ENCODE peak calls at places on chromosomes 3 and 15, in seven cellular contexts. One of them, this sample, is unnamed.

GRCh38 chr15:77869021-77869895 is 208.3 kb downstream of the TBC1D2B start:
- DNase-seq in brain microvascular endothelial cell: no peak
- DNase-seq in NAMALWA: no peak
- DNase-seq in aorta: peak
- DNase-seq in stimulated activated CD4-positive, alpha-beta T cell treated with anti-CD3 and anti-CD28 coated beads, Interleukin-1b, Interleukin-23, amount 100 ng/mL, for 1 hour: no peak
- DNase-seq in kidney tubule cell: no peak
- DNase-seq in KG1: no peak
- DNase-seq in this sample: no peak

GRCh38 chr15:50260969-50261496 is 4.5 kb downstream of the HDC start:
- DNase-seq in brain microvascular endothelial cell: no peak
- DNase-seq in NAMALWA: no peak
- DNase-seq in aorta: no peak
- DNase-seq in stimulated activated CD4-positive, alpha-beta T cell treated with anti-CD3 and anti-CD28 coated beads, Interleukin-1b, Interleukin-23, amount 100 ng/mL, for 1 hour: no peak
- DNase-seq in kidney tubule cell: no peak
- DNase-seq in KG1: peak
- DNase-seq in this sample: peak

GRCh38 chr3:127769284-127770081 is 52.8 kb downstream of the MGLL start:
- DNase-seq in brain microvascular endothelial cell: no peak
- DNase-seq in NAMALWA: no peak
- DNase-seq in aorta: peak
- DNase-seq in stimulated activated CD4-positive, alpha-beta T cell treated with anti-CD3 and anti-CD28 coated beads, Interleukin-1b, Interleukin-23, amount 100 ng/mL, for 1 hour: no peak
- DNase-seq in kidney tubule cell: no peak
- DNase-seq in KG1: no peak
- DNase-seq in this sample: no peak

GRCh38 chr3:15982667-15983145 is 184.9 kb upstream of the ANKRD28 start:
- DNase-seq in brain microvascular endothelial cell: peak
- DNase-seq in NAMALWA: no peak
- DNase-seq in aorta: no peak
- DNase-seq in stimulated activated CD4-positive, alpha-beta T cell treated with anti-CD3 and anti-CD28 coated beads, Interleukin-1b, Interleukin-23, amount 100 ng/mL, for 1 hour: no peak
- DNase-seq in kidney tubule cell: peak
- DNase-seq in KG1: no peak
- DNase-seq in this sample: no peak

GRCh38 chr3:11991751-11992150 is 12.4 kb upstream of the SYN2 start:
- DNase-seq in brain microvascular endothelial cell: no peak
- DNase-seq in NAMALWA: no peak
- DNase-seq in aorta: no peak
- DNase-seq in stimulated activated CD4-positive, alpha-beta T cell treated with anti-CD3 and anti-CD28 coated beads, Interleukin-1b, Interleukin-23, amount 100 ng/mL, for 1 hour: no peak
- DNase-seq in kidney tubule cell: no peak
- DNase-seq in KG1: no peak
- DNase-seq in this sample: no peak

GRCh38 chr3:36546196-36546595 is 165.9 kb downstream of the STAC start:
- DNase-seq in brain microvascular endothelial cell: peak
- DNase-seq in NAMALWA: no peak
- DNase-seq in aorta: no peak
- DNase-seq in stimulated activated CD4-positive, alpha-beta T cell treated with anti-CD3 and anti-CD28 coated beads, Interleukin-1b, Interleukin-23, amount 100 ng/mL, for 1 hour: no peak
- DNase-seq in kidney tubule cell: no peak
- DNase-seq in KG1: no peak
- DNase-seq in this sample: no peak

GRCh38 chr15:83207622-83208356 is at the start of gene HDGFL3:
- DNase-seq in brain microvascular endothelial cell: peak
- DNase-seq in NAMALWA: peak
- DNase-seq in aorta: peak
- DNase-seq in stimulated activated CD4-positive, alpha-beta T cell treated with anti-CD3 and anti-CD28 coated beads, Interleukin-1b, Interleukin-23, amount 100 ng/mL, for 1 hour: no peak
- DNase-seq in kidney tubule cell: peak
- DNase-seq in KG1: no peak
- DNase-seq in this sample: no peak

GRCh38 chr3:80238606-80239005 is 470.8 kb upstream of the ROBO1 start:
- DNase-seq in brain microvascular endothelial cell: no peak
- DNase-seq in NAMALWA: no peak
- DNase-seq in aorta: no peak
- DNase-seq in stimulated activated CD4-positive, alpha-beta T cell treated with anti-CD3 and anti-CD28 coated beads, Interleukin-1b, Interleukin-23, amount 100 ng/mL, for 1 hour: no peak
- DNase-seq in kidney tubule cell: no peak
- DNase-seq in KG1: no peak
- DNase-seq in this sample: no peak

GRCh38 chr3:120555661-120556509 is 40.3 kb upstream of the NDUFB4 start:
- DNase-seq in brain microvascular endothelial cell: no peak
- DNase-seq in NAMALWA: no peak
- DNase-seq in aorta: peak
- DNase-seq in stimulated activated CD4-positive, alpha-beta T cell treated with anti-CD3 and anti-CD28 coated beads, Interleukin-1b, Interleukin-23, amount 100 ng/mL, for 1 hour: no peak
- DNase-seq in kidney tubule cell: no peak
- DNase-seq in KG1: no peak
- DNase-seq in this sample: no peak

GRCh38 chr3:111332488-111333095 is 209.4 kb upstream of the CD96 start:
- DNase-seq in brain microvascular endothelial cell: no peak
- DNase-seq in NAMALWA: no peak
- DNase-seq in aorta: no peak
- DNase-seq in stimulated activated CD4-positive, alpha-beta T cell treated with anti-CD3 and anti-CD28 coated beads, Interleukin-1b, Interleukin-23, amount 100 ng/mL, for 1 hour: no peak
- DNase-seq in kidney tubule cell: no peak
- DNase-seq in KG1: no peak
- DNase-seq in this sample: no peak

GRCh38 chr3:10248984-10249748 is 907 bp downstream of the TATDN2 start:
- DNase-seq in brain microvascular endothelial cell: peak
- DNase-seq in NAMALWA: peak
- DNase-seq in aorta: peak
- DNase-seq in stimulated activated CD4-positive, alpha-beta T cell treated with anti-CD3 and anti-CD28 coated beads, Interleukin-1b, Interleukin-23, amount 100 ng/mL, for 1 hour: no peak
- DNase-seq in kidney tubule cell: peak
- DNase-seq in KG1: no peak
- DNase-seq in this sample: no peak

GRCh38 chr15:65383991-65384390 is 6.2 kb upstream of the IGDCC3 start:
- DNase-seq in brain microvascular endothelial cell: no peak
- DNase-seq in NAMALWA: no peak
- DNase-seq in aorta: peak
- DNase-seq in stimulated activated CD4-positive, alpha-beta T cell treated with anti-CD3 and anti-CD28 coated beads, Interleukin-1b, Interleukin-23, amount 100 ng/mL, for 1 hour: no peak
- DNase-seq in kidney tubule cell: no peak
- DNase-seq in KG1: no peak
- DNase-seq in this sample: no peak

GRCh38 chr3:62065985-62066693 is 307.2 kb downstream of the FEZF2 start:
- DNase-seq in brain microvascular endothelial cell: no peak
- DNase-seq in NAMALWA: no peak
- DNase-seq in aorta: no peak
- DNase-seq in stimulated activated CD4-positive, alpha-beta T cell treated with anti-CD3 and anti-CD28 coated beads, Interleukin-1b, Interleukin-23, amount 100 ng/mL, for 1 hour: no peak
- DNase-seq in kidney tubule cell: no peak
- DNase-seq in KG1: no peak
- DNase-seq in this sample: no peak

GRCh38 chr15:68408526-68408925 is 23.4 kb downstream of the ITGA11 start:
- DNase-seq in brain microvascular endothelial cell: no peak
- DNase-seq in NAMALWA: no peak
- DNase-seq in aorta: no peak
- DNase-seq in stimulated activated CD4-positive, alpha-beta T cell treated with anti-CD3 and anti-CD28 coated beads, Interleukin-1b, Interleukin-23, amount 100 ng/mL, for 1 hour: no peak
- DNase-seq in kidney tubule cell: no peak
- DNase-seq in KG1: no peak
- DNase-seq in this sample: no peak

GRCh38 chr3:189276481-189277190 is 104.9 kb downstream of the TPRG1 start:
- DNase-seq in brain microvascular endothelial cell: peak
- DNase-seq in NAMALWA: peak
- DNase-seq in aorta: no peak
- DNase-seq in stimulated activated CD4-positive, alpha-beta T cell treated with anti-CD3 and anti-CD28 coated beads, Interleukin-1b, Interleukin-23, amount 100 ng/mL, for 1 hour: no peak
- DNase-seq in kidney tubule cell: peak
- DNase-seq in KG1: peak
- DNase-seq in this sample: peak

GRCh38 chr3:8656240-8656639 is 11.6 kb upstream of the SSUH2 start:
- DNase-seq in brain microvascular endothelial cell: no peak
- DNase-seq in NAMALWA: no peak
- DNase-seq in aorta: no peak
- DNase-seq in stimulated activated CD4-positive, alpha-beta T cell treated with anti-CD3 and anti-CD28 coated beads, Interleukin-1b, Interleukin-23, amount 100 ng/mL, for 1 hour: no peak
- DNase-seq in kidney tubule cell: no peak
- DNase-seq in KG1: no peak
- DNase-seq in this sample: no peak

GRCh38 chr3:15861163-15861562 is 63.4 kb upstream of the ANKRD28 start:
- DNase-seq in brain microvascular endothelial cell: no peak
- DNase-seq in NAMALWA: peak
- DNase-seq in aorta: no peak
- DNase-seq in stimulated activated CD4-positive, alpha-beta T cell treated with anti-CD3 and anti-CD28 coated beads, Interleukin-1b, Interleukin-23, amount 100 ng/mL, for 1 hour: no peak
- DNase-seq in kidney tubule cell: no peak
- DNase-seq in KG1: no peak
- DNase-seq in this sample: no peak

GRCh38 chr15:86163771-86164170 is 84.1 kb downstream of the AGBL1 start:
- DNase-seq in brain microvascular endothelial cell: no peak
- DNase-seq in NAMALWA: no peak
- DNase-seq in aorta: no peak
- DNase-seq in stimulated activated CD4-positive, alpha-beta T cell treated with anti-CD3 and anti-CD28 coated beads, Interleukin-1b, Interleukin-23, amount 100 ng/mL, for 1 hour: no peak
- DNase-seq in kidney tubule cell: no peak
- DNase-seq in KG1: no peak
- DNase-seq in this sample: no peak

GRCh38 chr3:34260266-34260990 is 462.0 kb downstream of the PDCD6IP start:
- DNase-seq in brain microvascular endothelial cell: peak
- DNase-seq in NAMALWA: peak
- DNase-seq in aorta: peak
- DNase-seq in stimulated activated CD4-positive, alpha-beta T cell treated with anti-CD3 and anti-CD28 coated beads, Interleukin-1b, Interleukin-23, amount 100 ng/mL, for 1 hour: no peak
- DNase-seq in kidney tubule cell: peak
- DNase-seq in KG1: peak
- DNase-seq in this sample: no peak